ENCODE peak calls at places on chromosomes 3 and 15, in ten cellular contexts. N, G, H, V, T, X, O, B, D and U are unnamed samples.

GRCh38 chr15:72203507-72203837 is 5.9 kb upstream of the GRAMD2A start:
- DNase-seq in N (peak; percentile 98), G (no peak), T (no peak), O (peak; percentile 48), D (peak; percentile 76), H (peak; percentile 86), X (no peak), V (peak; percentile 77), B (peak; percentile 45), U (peak; percentile 99)

GRCh38 chr3:84959470-84960380 is 936 bp downstream of the CADM2 start:
- DNase-seq in T (no peak), X (peak; percentile 11), H (no peak), O (no peak), N (no peak), D (no peak), V (no peak), G (peak; percentile 72), B (no peak), U (no peak)

GRCh38 chr15:69417581-69417980 is 3.4 kb downstream of the KIF23 start:
- DNase-seq in X (no peak), B (no peak), O (peak; percentile 49), N (no peak), T (no peak), G (no peak), H (no peak), V (no peak), D (no peak), U (no peak)

GRCh38 chr3:184765047-184765729 is 46.8 kb upstream of the VPS8 start:
- DNase-seq in O (no peak), X (no peak), B (no peak), D (no peak), V (no peak), H (no peak), G (no peak), T (no peak), N (peak; percentile 100), U (peak; percentile 100)

GRCh38 chr15:32717290-32718081 is at the start of gene GREM1:
- DNase-seq in B (peak; percentile 57), X (no peak), G (peak; percentile 90), N (no peak), T (no peak), O (no peak), V (no peak), D (no peak), H (peak; percentile 77), U (no peak)

GRCh38 chr3:195907730-195908438 is 467 bp downstream of the TNK2 start:
- DNase-seq in N (peak; percentile 52), B (peak; percentile 81), V (no peak), O (no peak), G (no peak), D (no peak), T (no peak), X (peak; percentile 49), H (no peak), U (peak; percentile 49)

GRCh38 chr3:141708367-141708766 is 29.7 kb upstream of the RNF7 start:
- DNase-seq in H (no peak), D (no peak), G (no peak), B (no peak), T (no peak), O (no peak), N (no peak), V (no peak), X (no peak), U (no peak)

GRCh38 chr3:14805946-14806537 is 12.7 kb upstream of the FGD5 start:
- DNase-seq in O (no peak), X (no peak), G (no peak), H (no peak), V (no peak), B (no peak), T (no peak), N (no peak), D (no peak), U (no peak)

GRCh38 chr3:187735383-187735782 is 9.9 kb downstream of the BCL6 start:
- DNase-seq in T (no peak), D (no peak), N (no peak), B (no peak), V (no peak), H (no peak), X (no peak), G (no peak), O (no peak), U (no peak)
- H3K4me3 ChIP-seq in T (no peak overlapping the region), D (no peak overlapping the region), N (no peak overlapping the region), B (no peak overlapping the region), V (peak overlapping the region; percentile 88), H (no peak overlapping the region), X (no peak overlapping the region), G (no peak overlapping the region), O (no peak overlapping the region), U (no peak overlapping the region)

GRCh38 chr3:175127075-175127662 is 268.0 kb downstream of the NAALADL2 start:
- DNase-seq in B (no peak), G (no peak), X (no peak), N (no peak), V (no peak), H (no peak), O (no peak), D (no peak), T (no peak), U (no peak)

DNA sequence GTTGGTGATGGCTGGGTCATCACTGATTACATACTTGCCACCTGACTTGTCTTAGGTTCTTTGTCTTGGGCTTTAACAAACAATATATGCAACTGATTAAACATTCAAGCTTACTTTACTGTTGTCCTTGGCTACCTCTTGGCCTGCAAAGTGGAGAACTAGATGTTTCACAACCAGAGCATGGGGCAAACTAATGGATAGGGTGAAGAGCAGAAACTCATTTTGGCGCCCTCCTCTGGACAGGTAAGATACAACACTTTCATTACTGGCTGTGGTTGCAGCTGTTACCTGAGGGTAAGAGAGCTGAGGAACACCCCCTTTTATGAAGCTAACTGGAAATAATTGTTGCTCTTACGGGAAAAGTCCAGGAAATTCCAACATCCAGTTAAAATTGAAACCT is 262.1 kb downstream of the NAALADL2 start:
- DNase-seq in G (peak; percentile 3), B (no peak), D (no peak), H (no peak), N (peak; percentile 41), V (no peak), O (no peak), T (peak; percentile 7), X (no peak), U (peak; percentile 62)
- TF ChIP-seq CTCF in G (peak; percentile 51), B (no peak), D (peak; percentile 20), H (peak; percentile 34), N (peak; percentile 62), V (no peak), O (peak; percentile 27), T (peak; percentile 57), X (no peak), U (peak; percentile 70)

GRCh38 chr15:92638291-92638708 is 17.3 kb downstream of the FAM174B start:
- DNase-seq in D (peak; percentile 53), T (no peak), G (no peak), B (no peak), X (peak; percentile 25), V (no peak), O (peak; percentile 12), N (no peak), H (peak; percentile 29), U (peak; percentile 29)

GRCh38 chr15:92636401-92636949 is 19.1 kb downstream of the FAM174B start:
- DNase-seq in G (no peak), O (no peak), V (no peak), H (no peak), X (no peak), T (no peak), N (no peak), B (no peak), D (no peak), U (no peak)

GRCh38 chr15:92638709-92639365 is 16.7 kb downstream of the FAM174B start:
- DNase-seq in V (no peak), B (no peak), G (no peak), T (no peak), D (no peak), N (no peak), X (peak; percentile 34), O (no peak), H (no peak), U (no peak)

GRCh38 chr15:92637621-92638020 is 18.0 kb downstream of the FAM174B start:
- DNase-seq in B (no peak), T (no peak), V (no peak), D (no peak), O (no peak), G (no peak), X (no peak), N (no peak), H (no peak), U (no peak)

DNA sequence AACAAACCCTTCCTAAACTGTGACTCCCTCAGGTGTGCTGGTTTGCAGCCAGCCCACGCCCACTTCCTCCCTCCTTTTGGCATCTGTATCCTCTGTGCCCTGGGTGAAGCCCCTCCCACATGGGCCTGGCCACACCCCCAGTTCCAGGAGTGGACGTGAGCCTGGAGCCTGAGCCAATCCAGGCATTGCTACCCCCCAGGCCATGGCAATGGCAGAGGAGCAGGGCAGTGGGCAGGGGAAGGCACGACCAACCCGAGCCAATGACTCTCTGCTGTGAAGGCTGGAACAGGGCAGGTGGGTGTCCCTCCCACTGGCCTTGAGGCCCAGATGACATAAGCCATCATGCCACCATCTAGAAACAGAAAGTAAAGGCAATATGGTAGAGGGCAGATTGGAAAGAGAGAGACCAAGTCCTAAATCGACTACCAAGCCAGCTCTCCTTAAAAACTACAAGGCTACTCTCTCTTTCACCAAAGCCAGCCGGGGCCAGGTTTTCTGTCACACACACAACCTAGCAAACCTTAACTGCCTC is 18.6 kb downstream of the FAM174B start:
- DNase-seq in H (no peak), B (peak; percentile 73), O (no peak), D (no peak), T (peak; percentile 12), X (peak; percentile 39), N (peak; percentile 17), V (no peak), G (no peak), U (peak; percentile 12)
- H3K4me3 ChIP-seq in H (no peak overlapping the region), B (no peak overlapping the region), O (no peak overlapping the region), D (no peak overlapping the region), T (no peak overlapping the region), X (no peak overlapping the region), N (no peak overlapping the region), V (no peak overlapping the region), G (no peak overlapping the region), U (no peak overlapping the region)

GRCh38 chr3:104275199-104275598 is 1091.5 kb upstream of the ALCAM start:
- DNase-seq in H (no peak), D (no peak), V (no peak), T (no peak), B (no peak), N (no peak), O (no peak), X (no peak), G (no peak), U (no peak)

GRCh38 chr3:104273046-104273649 is 1093.6 kb upstream of the ALCAM start:
- DNase-seq in O (no peak), T (peak; percentile 19), N (peak; percentile 17), V (no peak), B (no peak), D (peak; percentile 34), G (peak; percentile 24), H (peak; percentile 53), X (no peak), U (peak; percentile 52)

GRCh38 chr3:104269771-104270170 is 1096.9 kb upstream of the ALCAM start:
- DNase-seq in N (no peak), T (no peak), D (no peak), V (no peak), O (no peak), B (no peak), H (peak; percentile 3), G (no peak), X (no peak), U (no peak)
- TF ChIP-seq CTCF in N (no peak), T (no peak), D (no peak), V (no peak), O (no peak), B (no peak), H (no peak), G (no peak), X (no peak), U (no peak)

GRCh38 chr15:101620645-101621044 is 31.5 kb downstream of the TM2D3 start:
- DNase-seq in D (no peak), H (no peak), N (no peak), B (no peak), V (no peak), T (no peak), X (no peak), G (no peak), O (no peak), U (no peak)
- H3K4me3 ChIP-seq in D (no peak overlapping the region), H (no peak overlapping the region), N (no peak overlapping the region), B (no peak overlapping the region), V (no peak overlapping the region), T (no peak overlapping the region), X (no peak overlapping the region), G (no peak overlapping the region), O (no peak overlapping the region), U (no peak overlapping the region)